ENCODE peak calls at places on chromosome 22, in four cellular contexts. One of them, this sample, is unnamed.

GRCh38 chr22:38756631-38757463 is 1.0 kb upstream of the SUN2 start:
- DNase-seq in H1: no peak
- DNase-seq in HepG2: no peak
- DNase-seq in K562: no peak
- DNase-seq in this sample: no peak

GRCh38 chr22:38261478-38261803 is 11.4 kb downstream of the TMEM184B start:
- DNase-seq in HepG2: no peak
- DNase-seq in H1: no peak
- DNase-seq in K562: no peak
- DNase-seq in this sample: no peak

GRCh38 chr22:20174785-20175596 is 24.1 kb upstream of the CCDC188 start:
- DNase-seq in K562: no peak
- DNase-seq in H1: no peak
- DNase-seq in HepG2: no peak
- DNase-seq in this sample: no peak

GRCh38 chr22:37254867-37255233 is 10.8 kb upstream of the RAC2 start:
- DNase-seq in HepG2: no peak
- DNase-seq in H1: no peak
- DNase-seq in K562: no peak
- DNase-seq in this sample: no peak

GRCh38 chr22:34588893-34589545 is 476.9 kb upstream of the ISX start:
- DNase-seq in H1: no peak
- DNase-seq in K562: peak; percentile 4
- DNase-seq in HepG2: no peak
- DNase-seq in this sample: no peak

GRCh38 chr22:42747701-42748513 is 27.2 kb upstream of the A4GALT start:
- DNase-seq in HepG2: peak; percentile 74
- DNase-seq in H1: no peak
- DNase-seq in K562: no peak
- DNase-seq in this sample: no peak

GRCh38 chr22:29663230-29663826 is 56.5 kb upstream of the CABP7 start:
- DNase-seq in H1: no peak
- DNase-seq in HepG2: no peak
- DNase-seq in K562: no peak
- DNase-seq in this sample: no peak

GRCh38 chr22:48739348-48740085 is 1088.2 kb downstream of the BRD1 start:
- DNase-seq in HepG2: no peak
- DNase-seq in H1: no peak
- DNase-seq in K562: no peak
- DNase-seq in this sample: no peak

GRCh38 chr22:42174062-42174461 is 43.5 kb upstream of the CYP2D6 start:
- DNase-seq in K562: no peak
- DNase-seq in HepG2: no peak
- DNase-seq in H1: no peak
- DNase-seq in this sample: no peak

GRCh38 chr22:20782083-20782482 is 8.2 kb downstream of the SERPIND1 start:
- DNase-seq in K562: no peak
- DNase-seq in H1: no peak
- DNase-seq in HepG2: no peak
- DNase-seq in this sample: no peak

GRCh38 chr22:30602049-30602448 is 4.9 kb upstream of the TCN2 start:
- DNase-seq in HepG2: peak; percentile 47
- DNase-seq in K562: no peak
- DNase-seq in H1: no peak
- DNase-seq in this sample: no peak

GRCh38 chr22:37255558-37256006 is 11.5 kb upstream of the RAC2 start:
- DNase-seq in H1: no peak
- DNase-seq in K562: no peak
- DNase-seq in HepG2: no peak
- DNase-seq in this sample: no peak

GRCh38 chr22:39135092-39135896 is 17.2 kb downstream of the CBX7 start:
- DNase-seq in H1: peak; percentile 90
- DNase-seq in K562: peak; percentile 70
- DNase-seq in HepG2: peak; percentile 55
- DNase-seq in this sample: peak; percentile 65

GRCh38 chr22:36067237-36067558 is 38.6 kb upstream of the RBFOX2 start:
- DNase-seq in H1: no peak
- DNase-seq in K562: no peak
- DNase-seq in HepG2: no peak
- DNase-seq in this sample: no peak

GRCh38 chr22:24420072-24420976 is 7.1 kb upstream of the ADORA2A start:
- DNase-seq in H1: no peak
- DNase-seq in K562: no peak
- DNase-seq in HepG2: peak; percentile 43
- DNase-seq in this sample: no peak
- TF ChIP-seq POLR2AphosphoS5 in H1: no peak
- TF ChIP-seq POLR2AphosphoS5 in K562: no peak
- TF ChIP-seq POLR2AphosphoS5 in HepG2: no peak
- TF ChIP-seq POLR2AphosphoS5 in this sample: no peak

DNA sequence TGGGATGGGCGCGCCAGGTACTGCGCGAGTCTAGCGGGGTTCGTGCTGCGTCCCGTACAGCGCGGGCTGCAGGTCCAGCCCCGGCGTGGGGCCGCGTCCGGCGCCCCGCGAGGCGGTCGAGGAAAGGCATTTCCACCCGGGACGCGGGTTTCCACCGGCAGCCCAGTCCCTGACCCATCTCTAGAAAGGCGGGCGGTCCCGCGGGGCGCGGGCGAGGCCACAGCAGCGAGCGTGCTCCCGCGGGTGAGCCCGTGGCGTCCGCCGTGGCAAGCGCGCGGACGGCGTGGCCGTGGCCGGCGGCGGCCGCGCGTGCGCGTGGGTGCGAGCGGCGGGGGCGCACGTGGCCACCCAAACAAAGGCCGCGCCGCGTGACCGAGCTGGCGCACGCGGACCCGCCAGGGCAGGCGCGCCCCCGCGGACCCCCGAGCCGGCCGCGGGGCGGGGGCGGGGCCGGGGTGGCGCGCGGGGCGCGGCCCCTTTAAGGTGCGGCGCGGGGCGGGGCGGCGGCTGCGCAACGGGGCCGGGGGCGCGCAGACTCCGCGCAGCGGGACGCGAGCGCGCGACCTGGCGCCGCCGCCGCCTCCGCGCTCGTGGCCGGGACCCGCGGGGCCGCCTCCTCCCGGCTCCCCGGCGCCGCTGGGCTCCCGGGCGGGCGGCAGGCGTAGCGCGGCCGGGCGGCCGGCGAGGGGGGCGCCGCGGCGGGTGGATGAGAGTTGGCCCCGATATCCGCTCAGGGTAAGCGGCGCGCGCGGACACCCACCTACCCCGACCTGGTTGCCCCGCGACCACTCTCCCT is 39.3 kb upstream of the CELSR1 start:
- DNase-seq in K562: peak; percentile 90
- DNase-seq in HepG2: no peak
- DNase-seq in H1: no peak
- DNase-seq in this sample: peak; percentile 84
- TF ChIP-seq POLR2A in K562: no peak
- TF ChIP-seq POLR2A in HepG2: no peak
- TF ChIP-seq POLR2A in H1: no peak
- TF ChIP-seq POLR2A in this sample: no peak

DNA sequence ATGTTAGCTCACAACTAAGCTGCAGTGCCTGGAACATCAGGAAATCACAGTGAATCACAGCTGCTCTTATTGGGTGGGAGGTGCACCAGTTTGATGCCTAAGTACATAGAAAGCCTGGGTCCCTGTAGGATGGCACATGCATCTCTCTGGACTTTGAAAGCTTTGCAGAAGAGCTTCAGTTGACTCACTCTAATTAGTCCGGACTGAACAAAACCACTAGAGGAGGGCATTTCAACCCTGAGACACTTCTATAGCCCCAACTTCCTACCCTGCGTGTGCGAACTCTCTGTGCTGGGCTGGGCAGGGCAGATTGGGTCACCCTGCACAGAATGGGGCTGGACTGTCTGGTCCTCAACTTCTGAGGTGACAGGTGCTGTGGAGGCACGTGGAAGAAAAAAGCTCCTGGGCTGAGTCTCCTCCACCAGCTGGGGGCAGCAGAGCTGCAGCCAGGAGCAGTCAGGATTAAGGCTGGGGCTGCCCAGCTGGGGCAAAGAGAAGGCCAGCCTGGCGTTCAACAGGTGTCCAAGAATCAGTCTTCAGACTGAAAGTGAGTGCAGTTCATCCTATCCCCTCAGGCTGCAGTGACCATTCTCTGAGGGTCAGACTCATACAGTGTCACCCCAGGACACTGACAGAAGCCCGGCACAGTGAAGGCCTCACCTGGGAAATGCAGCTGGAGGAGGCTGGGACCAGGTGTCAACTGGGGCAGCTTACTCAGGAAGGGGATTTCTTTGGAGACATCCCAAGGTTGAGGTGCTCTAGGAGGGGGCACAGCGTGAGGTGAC is 22.1 kb downstream of the GGTLC2 start:
- DNase-seq in K562: peak; percentile 82
- DNase-seq in H1: peak; percentile 60
- DNase-seq in HepG2: peak; percentile 11
- DNase-seq in this sample: no peak
- TF ChIP-seq TAF1 in K562: no peak
- TF ChIP-seq TAF1 in H1: no peak
- TF ChIP-seq TAF1 in HepG2: no peak
- TF ChIP-seq TAF1 in this sample: no peak

DNA sequence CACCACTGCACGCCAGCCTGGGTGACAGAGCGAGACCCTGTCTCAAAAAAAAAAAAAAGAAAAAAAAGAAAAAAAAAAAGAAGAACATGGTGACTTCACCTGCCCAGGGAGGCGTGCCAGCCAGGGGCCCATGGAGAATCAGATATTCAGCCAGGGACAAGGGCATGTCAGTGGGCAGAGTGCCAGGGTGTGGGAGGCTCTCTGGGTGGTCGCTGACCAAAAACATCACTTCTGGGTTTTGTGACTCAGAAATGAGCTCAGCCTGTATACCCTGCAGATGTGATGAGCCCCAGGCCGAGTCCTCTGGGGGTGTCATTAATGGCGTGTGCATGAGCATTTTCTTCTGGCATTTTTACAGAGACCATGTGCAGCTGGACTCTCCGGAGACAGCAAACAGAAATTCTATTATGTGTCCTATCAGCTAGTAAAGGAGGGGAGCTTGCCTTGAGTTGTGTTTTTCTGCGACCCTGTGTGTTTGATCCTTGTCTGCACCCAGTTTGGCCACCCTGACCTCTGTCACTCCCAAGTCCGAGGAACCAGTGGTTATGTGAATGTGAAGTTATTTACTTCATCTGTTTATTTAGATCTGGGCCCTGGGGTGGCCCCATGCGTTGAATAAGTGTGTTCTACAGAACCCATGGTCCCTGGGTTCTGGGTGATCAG is 53.6 kb downstream of the BCR start:
- DNase-seq in H1: no peak
- DNase-seq in K562: peak; percentile 64
- DNase-seq in HepG2: no peak
- DNase-seq in this sample: no peak
- TF ChIP-seq POLR2AphosphoS5 in H1: no peak
- TF ChIP-seq POLR2AphosphoS5 in K562: no peak
- TF ChIP-seq POLR2AphosphoS5 in HepG2: no peak
- TF ChIP-seq POLR2AphosphoS5 in this sample: no peak

GRCh38 chr22:24417901-24418641 is 9.3 kb upstream of the ADORA2A start:
- DNase-seq in K562: no peak
- DNase-seq in HepG2: no peak
- DNase-seq in H1: no peak
- DNase-seq in this sample: no peak
- TF ChIP-seq POLR2A in K562: no peak
- TF ChIP-seq POLR2A in HepG2: peak; percentile 25
- TF ChIP-seq POLR2A in H1: no peak
- TF ChIP-seq POLR2A in this sample: no peak

DNA sequence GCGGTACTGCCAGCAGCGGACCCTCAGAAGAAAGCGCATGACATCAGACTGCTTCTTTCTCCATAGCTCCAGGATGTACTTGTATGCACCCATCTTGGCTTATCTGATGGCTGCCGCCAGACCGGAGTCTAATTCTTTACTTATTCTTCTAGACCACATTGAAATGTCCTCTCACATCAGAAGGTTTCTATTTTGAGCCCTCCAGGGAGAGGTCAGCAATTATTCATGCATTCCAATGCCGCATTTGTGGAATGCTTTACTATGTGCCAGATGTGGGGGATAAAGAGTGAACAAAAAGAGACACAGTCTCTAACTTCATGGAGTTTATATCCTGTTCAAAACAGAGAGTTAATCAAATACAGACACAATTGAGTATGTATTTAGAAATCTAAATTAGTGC is 230.1 kb downstream of the MIAT start:
- DNase-seq in H1: no peak
- DNase-seq in HepG2: no peak
- DNase-seq in K562: no peak
- DNase-seq in this sample: no peak
- TF ChIP-seq TAF1 in H1: no peak
- TF ChIP-seq TAF1 in HepG2: no peak
- TF ChIP-seq TAF1 in K562: no peak
- TF ChIP-seq TAF1 in this sample: no peak

DNA sequence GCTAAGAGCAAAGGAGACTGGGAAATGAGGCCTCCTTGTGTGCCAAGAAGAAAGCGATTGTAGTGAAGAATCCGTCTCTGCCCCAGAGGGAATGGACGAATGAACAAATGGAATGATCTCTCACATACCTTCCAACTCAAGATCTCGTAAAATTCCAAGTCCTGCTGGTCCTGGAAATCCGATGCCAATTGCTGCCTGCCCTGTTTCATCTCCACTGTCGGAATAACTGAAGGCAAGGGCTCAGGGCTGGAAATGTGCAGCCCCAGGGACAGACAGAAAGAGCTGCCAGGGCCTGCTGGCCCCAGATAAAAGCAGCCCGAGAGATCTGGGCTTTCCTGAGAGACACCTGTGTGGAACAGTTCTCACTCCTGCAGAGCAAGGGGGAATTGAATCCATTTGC is 120.9 kb downstream of the MN1 start:
- DNase-seq in HepG2: no peak
- DNase-seq in K562: no peak
- DNase-seq in H1: no peak
- DNase-seq in this sample: no peak
- TF ChIP-seq POLR2AphosphoS5 in HepG2: no peak
- TF ChIP-seq POLR2AphosphoS5 in K562: no peak
- TF ChIP-seq POLR2AphosphoS5 in H1: no peak
- TF ChIP-seq POLR2AphosphoS5 in this sample: no peak

DNA sequence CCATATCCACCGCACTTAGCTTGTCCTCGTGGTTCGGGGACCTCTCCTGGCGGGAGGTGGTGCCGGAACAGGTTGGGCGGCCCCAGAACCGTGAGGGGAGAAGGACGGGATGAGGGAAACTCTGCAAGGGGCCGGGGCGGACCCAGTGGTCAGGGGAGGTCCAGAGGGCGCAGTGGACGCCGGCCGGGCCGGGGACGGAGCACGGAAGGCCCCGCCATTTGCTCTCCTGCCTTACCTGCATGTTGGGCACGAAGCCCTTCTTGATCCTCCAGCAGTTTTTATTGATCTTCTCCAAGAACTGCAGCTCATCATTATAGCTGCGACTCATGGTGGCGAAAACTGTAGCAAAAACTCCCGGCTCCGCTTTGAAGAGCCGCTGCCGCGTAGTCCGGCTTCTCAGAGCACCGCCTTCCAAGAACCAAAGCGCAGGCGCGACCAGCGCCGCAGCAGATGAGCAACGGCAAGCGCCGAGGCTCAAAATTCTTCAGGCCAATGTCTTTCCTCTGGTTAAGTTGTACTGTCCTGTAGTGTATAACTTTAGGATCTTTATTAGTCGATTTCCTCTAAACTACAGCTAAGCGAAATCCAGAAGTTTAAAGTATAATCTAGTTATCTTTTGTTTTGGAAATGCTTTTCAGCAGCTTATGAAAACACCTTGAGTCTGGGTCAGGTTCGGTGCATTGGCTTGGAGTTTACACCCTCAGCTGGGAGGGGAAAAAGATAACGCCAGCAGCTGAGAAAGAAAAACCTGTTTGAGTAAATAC is at the start of gene RTCB:
- DNase-seq in K562: peak; percentile 68
- DNase-seq in HepG2: peak; percentile 83
- DNase-seq in H1: peak; percentile 92
- DNase-seq in this sample: peak; percentile 58
- TF ChIP-seq POLR2A in K562: peak; percentile 71
- TF ChIP-seq POLR2A in HepG2: peak; percentile 67
- TF ChIP-seq POLR2A in H1: peak; percentile 82
- TF ChIP-seq POLR2A in this sample: peak; percentile 76